ENCODE peak calls at places on chromosomes 16 and 17, in seven cellular contexts. Y is right lobe of liver; B is left lung; T is IMR-90; I is stomach; Z is upper lobe of right lung; V is CD8-positive, alpha-beta memory T cell. K is an unnamed sample. For H3K36me3, the result is how much of the 10 kb centered on the place peaks cover.

GRCh38 chr16:25699069-25699468 is 7.3 kb downstream of the HS3ST4 start:
- DNase-seq in Y (no peak), B (no peak), T (no peak), I (no peak), Z (no peak), V (no peak), K (no peak)

GRCh38 chr16:6483634-6484033 is 849.0 kb upstream of the RBFOX1 start:
- DNase-seq in Y (no peak), B (no peak), T (no peak), I (no peak), Z (no peak), V (no peak), K (no peak)

GRCh38 chr17:63984206-63984605 is 11.5 kb upstream of the SCN4A start:
- DNase-seq in Y (no peak), B (no peak), T (peak), I (no peak), Z (no peak), V (no peak), K (no peak)

GRCh38 chr16:8026450-8026849 is 563.9 kb downstream of the TMEM114 start:
- DNase-seq in Y (no peak), B (no peak), T (no peak), I (no peak), Z (no peak), V (no peak), K (no peak)

GRCh38 chr17:28334176-28334575 is 1.1 kb downstream of the IFT20 start:
- DNase-seq in Y (no peak), B (no peak), T (peak), I (no peak), Z (no peak), V (no peak), K (no peak)

GRCh38 chr16:15648135-15648730 is 1.8 kb upstream of the NDE1 start:
- DNase-seq in Y (no peak), B (no peak), T (no peak), I (no peak), Z (no peak), V (no peak), K (no peak)

GRCh38 chr17:2213291-2213960 is 90.2 kb downstream of the SMG6 start:
- DNase-seq in Y (no peak), B (no peak), T (peak), I (no peak), Z (no peak), V (no peak), K (peak)

GRCh38 chr17:55567240-55568216 is 56.3 kb upstream of the SMIM36 start:
- DNase-seq in Y (peak), B (no peak), T (no peak), I (no peak), Z (no peak), V (no peak), K (peak)

GRCh38 chr17:32445075-32445427 is 741 bp downstream of the PSMD11 start:
- DNase-seq in Y (peak), B (no peak), T (peak), I (peak), Z (no peak), V (peak), K (no peak)

GRCh38 chr16:15966420-15967222 is 17.2 kb downstream of the ABCC1 start:
- DNase-seq in Y (no peak), B (no peak), T (peak), I (no peak), Z (no peak), V (no peak), K (no peak)

GRCh38 chr17:49438885-49439284 is 24.2 kb upstream of the PHB1 start:
- DNase-seq in Y (no peak), B (no peak), T (no peak), I (no peak), Z (no peak), V (no peak), K (no peak)

GRCh38 chr16:30605148-30605547 is 5.0 kb downstream of the ZNF689 start:
- DNase-seq in Y (peak), B (peak), T (no peak), I (no peak), Z (peak), V (no peak), K (no peak)

GRCh38 chr17:44518032-44518431 is 14.8 kb upstream of the GPATCH8 start:
- DNase-seq in Y (no peak), B (no peak), T (peak), I (no peak), Z (no peak), V (no peak), K (no peak)

GRCh38 chr17:27296427-27296979 is 2.6 kb downstream of the WSB1 start:
- DNase-seq in Y (no peak), B (no peak), T (peak), I (no peak), Z (no peak), V (no peak), K (no peak)

GRCh38 chr17:70394430-70394829 is 225.1 kb downstream of the KCNJ2 start:
- DNase-seq in Y (no peak), B (no peak), T (no peak), I (no peak), Z (no peak), V (no peak), K (no peak)

GRCh38 chr16:11231367-11231970 is 24.5 kb downstream of the SOCS1 start:
- DNase-seq in Y (no peak), B (no peak), T (no peak), I (no peak), Z (no peak), V (no peak), K (no peak)

GRCh38 chr17:6365187-6365943 is 69.6 kb downstream of the AIPL1 start:
- DNase-seq in Y (no peak), B (no peak), T (peak), I (no peak), Z (no peak), V (no peak), K (no peak)

GRCh38 chr16:19283637-19284036 is 1.9 kb upstream of the CLEC19A start:
- DNase-seq in Y (no peak), B (no peak), T (no peak), I (no peak), Z (no peak), V (no peak), K (no peak)

GRCh38 chr16:11298143-11298900 is 17.2 kb upstream of the PRM1 start:
- DNase-seq in Y (no peak), B (no peak), T (no peak), I (no peak), Z (no peak), V (no peak), K (no peak)

GRCh38 chr17:55381017-55381770 is 40.4 kb downstream of the MMD start:
- DNase-seq in Y (no peak), B (no peak), T (no peak), I (no peak), Z (no peak), V (no peak), K (no peak)

GRCh38 chr16:88650749-88651275 is at the start of gene CYBA:
- DNase-seq in Y (peak), B (peak), T (peak), I (peak), Z (peak), V (peak), K (peak)

GRCh38 chr17:43769859-43770258 is 8.9 kb downstream of the DUSP3 start:
- DNase-seq in Y (peak), B (no peak), T (no peak), I (no peak), Z (no peak), V (no peak), K (no peak)

GRCh38 chr16:82192665-82193064 is 22.6 kb upstream of the MPHOSPH6 start:
- DNase-seq in Y (no peak), B (no peak), T (peak), I (no peak), Z (no peak), V (no peak), K (no peak)

GRCh38 chr17:82611140-82612058 is 36.8 kb downstream of the WDR45B start:
- DNase-seq in Y (no peak), B (no peak), T (peak), I (no peak), Z (no peak), V (no peak), K (no peak)

GRCh38 chr17:82608816-82609215 is 39.4 kb downstream of the WDR45B start:
- DNase-seq in Y (peak), B (no peak), T (no peak), I (no peak), Z (no peak), V (no peak), K (no peak)

GRCh38 chr17:82613283-82614094 is 34.8 kb downstream of the WDR45B start:
- DNase-seq in Y (no peak), B (no peak), T (no peak), I (no peak), Z (no peak), V (no peak), K (no peak)

GRCh38 chr17:82605939-82606600 is 42.2 kb downstream of the WDR45B start:
- DNase-seq in Y (peak), B (no peak), T (no peak), I (no peak), Z (no peak), V (no peak), K (no peak)

DNA sequence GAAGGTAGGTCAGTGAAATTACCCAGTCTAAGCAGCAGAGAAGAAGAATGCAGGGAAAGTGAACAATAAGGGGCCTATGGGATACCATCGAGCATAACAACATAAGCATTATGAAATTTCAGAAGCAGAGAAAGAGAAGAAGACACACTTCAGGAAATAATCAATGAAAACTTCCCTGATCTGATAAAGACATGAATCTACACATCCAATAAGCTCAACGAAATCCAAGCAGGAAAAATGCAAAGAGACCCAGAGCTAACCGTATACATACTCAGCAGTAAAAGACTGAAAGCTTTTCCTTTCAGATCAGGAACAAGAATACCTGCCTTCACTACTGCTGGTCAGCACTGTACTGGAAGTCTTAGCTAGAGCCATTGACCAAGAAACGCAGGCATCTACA is 38.6 kb downstream of the WDR45B start:
- DNase-seq in Y (no peak), B (no peak), T (no peak), I (no peak), Z (no peak), V (no peak), K (no peak)
- H3K27ac ChIP-seq in Y (no peak), B (no peak), T (no peak), I (no peak), Z (no peak), V (no peak), K (no peak)

DNA sequence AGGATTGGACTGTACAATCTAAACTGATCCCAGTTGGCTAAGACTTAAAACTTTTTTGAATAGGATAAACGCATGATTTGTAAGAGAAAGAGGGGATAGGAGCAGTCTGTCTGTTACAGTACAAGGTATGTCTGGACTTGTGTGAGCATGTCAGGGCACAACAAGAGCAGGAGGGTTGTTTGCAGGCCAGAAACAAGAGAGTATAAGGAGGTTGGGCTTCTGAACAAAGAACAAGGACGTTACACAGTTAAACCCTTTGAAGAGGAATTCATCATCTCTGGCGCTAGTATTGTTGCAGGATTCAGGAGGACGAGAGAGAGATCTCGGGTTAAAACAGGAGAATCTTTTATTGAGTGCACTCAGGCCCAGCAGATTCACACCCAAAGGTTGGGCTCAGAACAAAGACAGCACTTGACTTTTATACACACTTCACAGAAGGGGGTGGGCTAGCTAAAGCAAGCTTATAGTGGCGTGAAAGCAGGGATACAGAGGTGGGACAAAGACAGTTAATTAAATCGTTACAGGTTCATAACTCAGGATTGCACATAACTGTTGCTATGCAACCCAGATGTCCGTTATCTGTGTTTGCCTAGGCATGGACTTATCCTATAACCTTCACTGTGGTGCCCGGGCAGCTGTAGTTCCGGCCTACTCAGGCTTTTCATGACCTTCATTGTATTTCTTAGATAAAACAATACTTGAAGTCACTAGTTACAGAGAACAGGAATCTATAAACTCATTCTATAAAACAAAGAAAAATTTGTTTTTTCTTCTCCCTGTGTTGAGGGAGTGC is 34.4 kb downstream of the SEC14L1 start:
- DNase-seq in Y (no peak), B (no peak), T (no peak), I (peak), Z (no peak), V (no peak), K (peak)
- H3K4me3 ChIP-seq in Y (no peak), B (no peak), T (no peak), I (no peak), Z (no peak), V (no peak), K (no peak)

GRCh38 chr16:84566580-84567244 is 51.2 kb downstream of the COTL1 start:
- DNase-seq in Y (no peak), B (no peak), T (no peak), I (no peak), Z (no peak), V (no peak), K (no peak)
- H3K36me3 ChIP-seq in Y (under half), B (under half), T (half or more), I (half or more), Z (under half), V (under half), K (under half)

GRCh38 chr17:62178579-62178978 is 113.5 kb upstream of the MED13 start:
- DNase-seq in Y (no peak), B (no peak), T (peak), I (no peak), Z (no peak), V (no peak), K (peak)
- H3K27ac ChIP-seq in Y (no peak), B (no peak), T (no peak), I (no peak), Z (no peak), V (no peak), K (no peak)

DNA sequence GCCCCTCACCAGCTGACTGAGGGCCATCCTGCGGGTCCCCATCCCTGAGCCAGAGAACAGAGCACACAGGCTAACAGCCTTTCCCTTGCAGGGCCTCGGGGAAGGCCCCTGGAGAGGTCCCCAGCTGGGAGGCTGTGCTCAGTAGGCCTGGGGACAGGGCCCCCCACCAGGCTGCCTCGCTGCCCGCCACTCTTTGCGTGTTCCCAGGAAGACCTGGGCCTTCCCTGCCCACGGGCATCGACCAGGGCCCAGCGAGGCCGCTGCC is 785 bp downstream of the HID1 start:
- DNase-seq in Y (no peak), B (no peak), T (no peak), I (no peak), Z (no peak), V (no peak), K (no peak)
- H3K4me3 ChIP-seq in Y (peak), B (peak), T (peak), I (peak), Z (peak), V (no peak), K (no peak)

GRCh38 chr17:58365980-58366595 is 14.1 kb upstream of the SUPT4H1 start:
- DNase-seq in Y (no peak), B (no peak), T (no peak), I (no peak), Z (no peak), V (no peak), K (no peak)
- H3K36me3 ChIP-seq in Y (under half), B (under half), T (under half), I (under half), Z (under half), V (under half), K (under half)

GRCh38 chr16:54374136-54374535 is 87.5 kb upstream of the IRX3 start:
- DNase-seq in Y (no peak), B (no peak), T (peak), I (no peak), Z (no peak), V (no peak), K (no peak)
- H3K27ac ChIP-seq in Y (no peak), B (no peak), T (no peak), I (no peak), Z (no peak), V (no peak), K (no peak)

DNA sequence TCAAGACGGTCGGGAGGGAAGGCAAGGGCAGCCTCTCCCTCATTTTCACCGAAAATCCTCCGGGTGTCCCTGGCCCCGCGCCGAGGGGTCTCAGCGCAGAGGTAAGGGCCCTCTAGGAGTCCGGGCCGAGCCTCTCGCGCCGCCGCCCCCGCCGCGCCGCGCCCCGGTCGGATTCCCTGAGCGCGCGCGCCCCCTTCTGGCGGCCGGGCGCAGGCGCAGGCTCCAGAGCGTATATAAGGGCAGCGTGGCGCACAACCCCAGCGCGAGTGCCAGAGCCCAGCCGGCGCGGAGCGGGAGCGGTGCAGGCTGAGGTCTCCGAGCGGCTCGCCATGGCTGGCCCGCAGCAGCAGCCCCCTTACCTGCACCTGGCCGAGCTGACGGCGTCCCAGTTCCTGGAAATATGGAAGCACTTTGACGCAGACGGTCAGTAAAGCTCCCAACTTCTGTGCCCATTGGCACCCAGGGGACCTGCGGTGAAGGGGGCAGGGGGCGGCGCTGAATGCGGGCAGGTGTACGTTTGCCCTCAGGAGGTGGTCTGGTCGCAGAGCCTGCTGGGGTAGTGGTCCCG is at the start of gene CALB2:
- DNase-seq in Y (peak), B (no peak), T (peak), I (peak), Z (peak), V (peak), K (peak)
- H3K4me3 ChIP-seq in Y (peak), B (no peak), T (peak), I (peak), Z (peak), V (peak), K (no peak)